ENCODE peak calls at places on chromosomes 5 and 9, in seven cellular contexts. J is GM12878, Z is H1, E is GM12892, B is SK-N-SH, S is HepG2, I is K562. C is an unnamed sample.
A peak's percentile ranks its signal among the peaks of the same experiment; 100 is the strongest.

GRCh38 chr9:33445941-33446506 is 1.4 kb downstream of the AQP3 start:
- DNase-seq in J (no peak), Z (no peak), E (no peak), B (no peak), S (no peak), I (peak; percentile 61), C (no peak)

GRCh38 chr5:40734986-40735385 is 20.8 kb downstream of the TTC33 start:
- DNase-seq in J (no peak), Z (no peak), E (no peak), B (no peak), S (no peak), I (no peak), C (no peak)

GRCh38 chr5:122076669-122077450 is 1.2 kb downstream of the LOX start:
- DNase-seq in J (no peak), Z (no peak), E (peak; percentile 19), B (peak; percentile 74), S (peak; percentile 70), I (no peak), C (peak; percentile 33)

GRCh38 chr5:96219580-96220281 is 213.3 kb downstream of the PCSK1 start:
- DNase-seq in J (no peak), Z (no peak), E (no peak), B (no peak), S (no peak), I (no peak), C (no peak)

GRCh38 chr5:150446103-150446502 is 3.4 kb downstream of the RPS14 start:
- DNase-seq in J (no peak), Z (no peak), E (no peak), B (no peak), S (no peak), I (no peak), C (no peak)

GRCh38 chr9:35844628-35845301 is 15.7 kb downstream of the TMEM8B start:
- DNase-seq in J (peak; percentile 64), Z (no peak), E (no peak), B (no peak), S (no peak), I (no peak), C (no peak)

GRCh38 chr5:172187118-172188032 is 649 bp downstream of the STK10 start:
- DNase-seq in J (no peak), Z (no peak), E (peak; percentile 45), B (peak; percentile 71), S (peak; percentile 44), I (peak; percentile 58), C (no peak)

GRCh38 chr9:116288658-116289057 is 135.1 kb downstream of the PAPPA start:
- DNase-seq in J (no peak), Z (no peak), E (no peak), B (no peak), S (no peak), I (no peak), C (no peak)

GRCh38 chr5:8327016-8327415 is 458.1 kb downstream of the MTRR start:
- DNase-seq in J (no peak), Z (no peak), E (no peak), B (no peak), S (no peak), I (no peak), C (no peak)

GRCh38 chr5:163105456-163105855 is 331.9 kb upstream of the CCNG1 start:
- DNase-seq in J (no peak), Z (no peak), E (no peak), B (no peak), S (no peak), I (no peak), C (no peak)

GRCh38 chr5:39202594-39203290 is 16.6 kb downstream of the FYB1 start:
- DNase-seq in J (no peak), Z (no peak), E (no peak), B (no peak), S (no peak), I (peak; percentile 40), C (no peak)

GRCh38 chr5:10351199-10351881 is 2.2 kb upstream of the MARCHF6 start:
- DNase-seq in J (no peak), Z (no peak), E (no peak), B (no peak), S (peak; percentile 41), I (peak; percentile 64), C (no peak)

GRCh38 chr9:69857131-69857530 is 36.5 kb downstream of the CFAP95 start:
- DNase-seq in J (no peak), Z (no peak), E (no peak), B (no peak), S (no peak), I (no peak), C (no peak)

GRCh38 chr9:94210616-94211603 is 48.2 kb upstream of the ZNF169 start:
- DNase-seq in J (no peak), Z (no peak), E (no peak), B (peak; percentile 17), S (no peak), I (no peak), C (no peak)

GRCh38 chr9:35828716-35829083 is at the start of gene FAM221B:
- DNase-seq in J (no peak), Z (no peak), E (no peak), B (no peak), S (no peak), I (no peak), C (no peak)

GRCh38 chr9:107246259-107247254 is 36.5 kb upstream of the RAD23B start:
- DNase-seq in J (no peak), Z (no peak), E (no peak), B (no peak), S (no peak), I (peak; percentile 23), C (no peak)

GRCh38 chr9:107249665-107250285 is 33.3 kb upstream of the RAD23B start:
- DNase-seq in J (no peak), Z (no peak), E (no peak), B (no peak), S (no peak), I (no peak), C (no peak)

GRCh38 chr9:107251756-107252322 is 31.2 kb upstream of the RAD23B start:
- DNase-seq in J (no peak), Z (no peak), E (no peak), B (peak; percentile 36), S (peak; percentile 97), I (peak; percentile 35), C (no peak)

GRCh38 chr9:107248714-107249113 is 34.4 kb upstream of the RAD23B start:
- DNase-seq in J (no peak), Z (no peak), E (no peak), B (no peak), S (no peak), I (no peak), C (no peak)

DNA sequence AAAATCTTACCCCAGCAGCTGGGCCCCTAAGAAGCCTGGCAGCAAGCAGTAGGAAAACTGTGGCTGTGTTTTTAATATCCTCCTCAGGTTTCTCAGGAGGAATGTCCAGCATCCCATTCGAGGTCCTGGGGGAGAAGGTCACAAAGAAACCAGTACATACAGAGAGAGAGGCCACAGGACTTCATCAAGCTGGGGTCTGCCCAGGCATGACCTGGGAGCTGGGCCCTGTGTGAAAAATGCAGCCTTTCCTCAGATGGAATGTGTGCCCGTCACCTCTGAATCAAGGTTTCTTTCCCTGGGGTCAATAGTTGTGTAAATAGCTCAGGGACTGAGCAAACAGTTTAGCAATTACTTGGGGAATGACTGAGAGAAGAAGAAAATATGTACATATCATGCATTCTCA is 33.9 kb upstream of the RAD23B start:
- DNase-seq in J (no peak), Z (no peak), E (no peak), B (no peak), S (peak; percentile 94), I (no peak), C (no peak)
- TF ChIP-seq POLR2AphosphoS5 in J (no peak), Z (no peak), E (no peak), B (no peak), S (no peak), I (no peak), C (no peak)

DNA sequence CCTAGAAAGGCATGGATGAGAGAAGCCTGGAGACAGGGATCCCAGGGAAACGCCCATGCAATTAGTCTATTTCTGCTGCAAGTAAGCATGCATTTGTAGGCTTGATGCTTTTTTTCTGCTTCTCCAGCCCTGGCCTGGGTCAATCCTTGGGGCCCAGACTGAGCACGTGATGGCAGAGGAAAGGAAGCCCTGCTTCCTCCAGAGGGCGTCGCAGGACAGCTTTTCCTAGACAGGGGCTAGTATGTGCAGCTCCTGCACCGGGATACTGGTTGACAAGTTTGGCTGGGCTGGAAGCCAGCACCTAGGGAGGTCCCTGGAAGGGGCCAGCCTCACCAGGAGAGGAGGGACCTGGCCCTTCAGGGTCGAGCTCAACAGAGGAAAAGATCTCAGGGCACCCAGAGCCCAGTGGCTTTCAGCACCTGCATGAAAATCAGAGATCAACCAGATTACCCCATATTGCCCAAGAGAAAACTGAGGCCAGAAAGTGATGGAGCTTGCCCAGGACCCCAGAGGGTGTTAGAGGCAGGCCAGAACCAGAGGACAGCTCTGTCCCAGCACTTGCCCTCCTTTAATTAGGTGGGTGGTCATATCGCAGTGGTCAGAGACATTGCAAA is 67.3 kb downstream of the KLF4 start:
- DNase-seq in J (no peak), Z (peak; percentile 73), E (no peak), B (peak; percentile 60), S (peak; percentile 73), I (peak; percentile 68), C (peak; percentile 30)
- TF ChIP-seq TAF1 in J (no peak), Z (no peak), E (no peak), B (no peak), S (no peak), I (no peak), C (no peak)

DNA sequence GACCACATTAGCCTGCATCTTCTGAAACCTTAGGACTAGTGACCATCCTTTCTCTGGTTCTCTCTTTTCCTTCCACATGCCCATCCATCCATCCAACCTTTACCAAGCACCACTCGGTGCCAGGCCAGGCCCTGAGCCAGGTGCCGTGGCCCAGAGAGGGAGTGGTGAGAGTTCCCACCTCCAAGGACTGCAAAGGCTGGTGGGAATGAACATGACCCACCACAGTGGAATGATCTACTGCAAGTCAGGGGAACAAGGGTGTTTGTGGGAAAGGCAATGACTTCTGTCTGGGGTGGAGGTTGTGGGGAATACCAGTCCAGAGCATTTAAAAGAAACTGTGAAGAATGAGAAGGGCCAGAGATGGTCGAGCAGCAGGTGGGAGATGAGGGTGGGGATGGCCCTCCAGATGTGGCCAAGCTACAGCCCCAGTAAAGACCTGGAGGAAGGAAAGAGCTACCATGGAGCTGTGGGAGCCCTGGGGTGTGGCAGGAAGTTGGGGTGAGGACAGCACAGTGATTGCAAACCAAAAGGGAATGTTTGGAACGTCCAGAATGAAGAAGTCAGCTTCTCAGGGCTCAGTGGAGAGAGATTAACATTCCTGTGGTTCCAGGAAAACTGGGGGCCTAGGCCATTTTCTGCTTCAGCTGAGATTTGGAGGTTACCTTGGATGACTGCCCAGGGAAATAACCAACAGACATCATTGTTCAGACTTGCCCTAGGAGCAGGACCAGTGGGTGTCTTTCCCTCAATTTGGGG is 30.6 kb upstream of the CORO2A start:
- DNase-seq in J (no peak), Z (no peak), E (no peak), B (no peak), S (peak; percentile 81), I (no peak), C (no peak)
- TF ChIP-seq POLR2AphosphoS5 in J (no peak), Z (no peak), E (no peak), B (no peak), S (no peak), I (no peak), C (no peak)

GRCh38 chr9:6417186-6417585 is 4.2 kb downstream of the UHRF2 start:
- DNase-seq in J (no peak), Z (no peak), E (no peak), B (no peak), S (no peak), I (no peak), C (no peak)
- TF ChIP-seq TAF1 in J (no peak), Z (no peak), E (no peak), B (no peak), S (no peak), I (no peak), C (no peak)

GRCh38 chr5:146467729-146468128 is 20.6 kb downstream of the TCERG1 start:
- DNase-seq in J (no peak), Z (no peak), E (no peak), B (no peak), S (no peak), I (no peak), C (no peak)
- TF ChIP-seq POLR2AphosphoS5 in J (no peak), Z (no peak), E (no peak), B (no peak), S (no peak), I (no peak), C (no peak)